ENCODE peak calls at places on chromosome 7, in nine cellular contexts. U is H9, Y is GM10248, D is A172, V is iPS-NIHi11, N is NCI-H774, Q is hepatocyte, K is NCI-H1436, A is GM04503. L is an unnamed sample.

GRCh38 chr7:69564454-69565417 is 33.5 kb upstream of the AUTS2 start:
- DNase-seq in K (peak), A (peak), U (peak), V (no peak), Q (peak), Y (no peak), N (peak), D (peak), L (no peak)

GRCh38 chr7:69912141-69912540 is 313.9 kb downstream of the AUTS2 start:
- DNase-seq in V (no peak), D (no peak), A (no peak), K (no peak), U (no peak), N (no peak), Q (no peak), Y (no peak), L (no peak)

GRCh38 chr7:18352339-18353255 is 143.0 kb upstream of the HDAC9 start:
- DNase-seq in U (peak), K (peak), A (no peak), Q (peak), D (peak), V (peak), N (peak), Y (peak), L (peak)

GRCh38 chr7:50185188-50185587 is 92.1 kb upstream of the ZPBP start:
- DNase-seq in Y (no peak), V (no peak), Q (no peak), A (no peak), U (no peak), N (no peak), K (no peak), D (no peak), L (no peak)

GRCh38 chr7:132480534-132480933 is 95.7 kb downstream of the PLXNA4 start:
- DNase-seq in V (no peak), K (no peak), A (no peak), D (no peak), N (no peak), U (no peak), Y (no peak), Q (no peak), L (no peak)

GRCh38 chr7:74275401-74275881 is 13.8 kb upstream of the CLIP2 start:
- DNase-seq in U (peak), V (peak), A (no peak), K (no peak), D (no peak), Y (no peak), N (no peak), Q (no peak), L (no peak)

GRCh38 chr7:112067609-112068540 is 138.3 kb downstream of the DOCK4 start:
- DNase-seq in V (peak), Q (no peak), A (no peak), D (no peak), N (no peak), K (no peak), U (no peak), Y (no peak), L (no peak)

GRCh38 chr7:70569335-70569819 is 562.6 kb upstream of the GALNT17 start:
- DNase-seq in D (no peak), A (no peak), Q (no peak), N (no peak), V (no peak), K (no peak), U (no peak), Y (no peak), L (no peak)

GRCh38 chr7:158541330-158542010 is 46.2 kb downstream of the PTPRN2 start:
- DNase-seq in V (no peak), D (no peak), Y (peak), K (no peak), Q (no peak), A (no peak), N (no peak), U (no peak), L (peak)

GRCh38 chr7:107145072-107145838 is 23.5 kb upstream of the HBP1 start:
- DNase-seq in U (no peak), Q (no peak), D (no peak), Y (no peak), V (no peak), A (no peak), N (no peak), K (no peak), L (no peak)

GRCh38 chr7:51150193-51150592 is 166.4 kb downstream of the COBL start:
- DNase-seq in V (no peak), K (no peak), A (no peak), Q (no peak), U (no peak), Y (no peak), N (no peak), D (no peak), L (no peak)

GRCh38 chr7:66211429-66211828 is 6.3 kb downstream of the TPST1 start:
- DNase-seq in D (no peak), A (no peak), N (no peak), V (no peak), Q (no peak), U (no peak), Y (no peak), K (no peak), L (no peak)

GRCh38 chr7:120829487-120829886 is 28.5 kb downstream of the TSPAN12 start:
- DNase-seq in Q (no peak), V (no peak), N (no peak), K (no peak), U (no peak), D (no peak), Y (no peak), A (no peak), L (no peak)

GRCh38 chr7:66321283-66321682 is 116.1 kb downstream of the TPST1 start:
- DNase-seq in Y (no peak), V (no peak), K (no peak), U (no peak), N (no peak), D (no peak), A (no peak), Q (peak), L (no peak)

GRCh38 chr7:116702046-116702445 is 30.1 kb downstream of the MET start:
- DNase-seq in Y (no peak), V (no peak), U (no peak), D (no peak), A (no peak), K (no peak), N (no peak), Q (no peak), L (no peak)

GRCh38 chr7:101238226-101239182 is 902 bp upstream of the CLDN15 start:
- DNase-seq in D (no peak), A (no peak), K (no peak), N (no peak), V (no peak), Y (no peak), U (no peak), Q (no peak), L (peak)

GRCh38 chr7:80182630-80183276 is 48.1 kb downstream of the GNAI1 start:
- DNase-seq in Q (no peak), K (no peak), N (no peak), V (no peak), U (no peak), Y (no peak), D (no peak), A (no peak), L (no peak)

GRCh38 chr7:131222171-131222570 is 105.5 kb upstream of the MKLN1 start:
- DNase-seq in Y (no peak), A (no peak), V (no peak), U (no peak), D (no peak), N (no peak), K (no peak), Q (no peak), L (no peak)

GRCh38 chr7:13161125-13161524 is 473.7 kb downstream of the ARL4A start:
- DNase-seq in D (no peak), K (no peak), U (no peak), Q (no peak), N (no peak), Y (no peak), V (no peak), A (no peak), L (no peak)

GRCh38 chr7:83648464-83649241 is at the start of gene SEMA3E:
- DNase-seq in U (peak), Y (no peak), D (peak), N (no peak), A (no peak), K (no peak), V (peak), Q (peak), L (no peak)

GRCh38 chr7:30379131-30379530 is 94.7 kb downstream of the ZNRF2 start:
- DNase-seq in K (no peak), N (no peak), V (no peak), A (peak), Q (no peak), Y (no peak), D (no peak), U (no peak), L (no peak)

GRCh38 chr7:28483868-28484267 is 71.5 kb downstream of the CREB5 start:
- DNase-seq in K (no peak), A (peak), N (no peak), U (no peak), Y (no peak), Q (no peak), V (no peak), D (peak), L (no peak)

GRCh38 chr7:12801107-12801506 is 113.7 kb downstream of the ARL4A start:
- DNase-seq in D (no peak), Q (peak), A (no peak), K (no peak), V (no peak), Y (no peak), N (no peak), U (no peak), L (no peak)

GRCh38 chr7:53383131-53383530 is 347.7 kb downstream of the POM121L12 start:
- DNase-seq in N (no peak), Q (no peak), U (no peak), V (no peak), D (peak), Y (no peak), A (no peak), K (no peak), L (no peak)

GRCh38 chr7:76294344-76295024 is 8.0 kb upstream of the HSPB1 start:
- DNase-seq in K (peak), Y (no peak), A (peak), Q (peak), V (peak), N (peak), U (peak), D (peak), L (no peak)

GRCh38 chr7:155001756-155002410 is 1.0 kb downstream of the PAXIP1 start:
- DNase-seq in A (no peak), K (no peak), D (peak), Y (peak), N (no peak), U (no peak), V (no peak), Q (peak), L (peak)

GRCh38 chr7:2736411-2736914 is 48.5 kb downstream of the AMZ1 start:
- DNase-seq in U (no peak), Y (no peak), K (no peak), N (no peak), Q (no peak), A (no peak), V (no peak), D (no peak), L (no peak)

GRCh38 chr7:85067371-85067770 is 119.5 kb downstream of the SEMA3D start:
- DNase-seq in Q (no peak), U (no peak), D (no peak), V (no peak), Y (no peak), A (no peak), N (no peak), K (no peak), L (no peak)